ENCODE peak calls at places on chromosomes 7 and 10, in eight cellular contexts. Z is IMR-90, J is prostate gland, R is HepG2, W is breast epithelium, Y is sigmoid colon, S is tibial nerve, N is right lobe of liver. K is an unnamed sample.

GRCh38 chr7:2567663-2568238 is 9.0 kb downstream of the IQCE start:
- DNase-seq in Z (peak), J (no peak), R (peak), W (no peak), Y (no peak), S (no peak), N (no peak), K (peak)

GRCh38 chr10:8221481-8221880 is 167.0 kb downstream of the GATA3 start:
- DNase-seq in Z (no peak), J (no peak), R (no peak), W (no peak), Y (no peak), S (no peak), N (no peak), K (no peak)

GRCh38 chr7:39099146-39099545 is 121.4 kb downstream of the POU6F2 start:
- DNase-seq in Z (no peak), J (no peak), R (no peak), W (no peak), Y (no peak), S (no peak), N (no peak), K (no peak)

GRCh38 chr7:8389898-8390642 is 43.3 kb upstream of the NXPH1 start:
- DNase-seq in Z (no peak), J (no peak), R (no peak), W (no peak), Y (no peak), S (no peak), N (no peak), K (peak)

GRCh38 chr10:59362184-59362966 is at the start of gene FAM13C:
- DNase-seq in Z (peak), J (peak), R (peak), W (peak), Y (peak), S (no peak), N (peak), K (peak)

GRCh38 chr10:121926669-121927360 is 1.0 kb downstream of the ATE1 start:
- DNase-seq in Z (no peak), J (no peak), R (no peak), W (no peak), Y (no peak), S (no peak), N (no peak), K (no peak)

GRCh38 chr10:75244487-75245353 is 9.0 kb upstream of the COMTD1 start:
- DNase-seq in Z (no peak), J (peak), R (no peak), W (no peak), Y (peak), S (no peak), N (no peak), K (no peak)

GRCh38 chr10:36324831-36325230 is 682.7 kb upstream of the FZD8 start:
- DNase-seq in Z (no peak), J (no peak), R (no peak), W (no peak), Y (no peak), S (no peak), N (no peak), K (no peak)

GRCh38 chr10:26215923-26216576 is 524 bp upstream of the GAD2 start:
- DNase-seq in Z (no peak), J (no peak), R (no peak), W (no peak), Y (no peak), S (no peak), N (no peak), K (peak)

GRCh38 chr10:126458453-126458852 is 70.2 kb upstream of the ADAM12 start:
- DNase-seq in Z (peak), J (no peak), R (no peak), W (no peak), Y (no peak), S (no peak), N (peak), K (no peak)

GRCh38 chr7:31633894-31634494 is 53.0 kb upstream of the PPP1R17 start:
- DNase-seq in Z (peak), J (peak), R (peak), W (peak), Y (no peak), S (no peak), N (no peak), K (peak)

GRCh38 chr7:78734626-78735025 is 718.8 kb downstream of the MAGI2 start:
- DNase-seq in Z (no peak), J (no peak), R (no peak), W (no peak), Y (no peak), S (no peak), N (no peak), K (no peak)

GRCh38 chr7:116455009-116455408 is 44.5 kb upstream of the CAV2 start:
- DNase-seq in Z (peak), J (no peak), R (no peak), W (no peak), Y (no peak), S (no peak), N (no peak), K (no peak)

GRCh38 chr7:44120395-44120794 is 3.0 kb downstream of the POLD2 start:
- DNase-seq in Z (no peak), J (no peak), R (no peak), W (no peak), Y (no peak), S (no peak), N (no peak), K (no peak)

GRCh38 chr10:35783305-35783838 is 141.3 kb upstream of the FZD8 start:
- DNase-seq in Z (peak), J (no peak), R (no peak), W (no peak), Y (no peak), S (no peak), N (no peak), K (no peak)

GRCh38 chr7:38506004-38506403 is 125.2 kb downstream of the AMPH start:
- DNase-seq in Z (no peak), J (no peak), R (no peak), W (no peak), Y (no peak), S (no peak), N (no peak), K (no peak)

GRCh38 chr10:85612378-85612775 is 754.2 kb downstream of the GRID1 start:
- DNase-seq in Z (no peak), J (no peak), R (no peak), W (no peak), Y (no peak), S (no peak), N (no peak), K (no peak)

GRCh38 chr10:60414877-60415585 is 25.4 kb upstream of the ANK3 start:
- DNase-seq in Z (peak), J (no peak), R (no peak), W (no peak), Y (no peak), S (no peak), N (no peak), K (no peak)

GRCh38 chr10:116769368-116769767 is 27.0 kb upstream of the HSPA12A start:
- DNase-seq in Z (no peak), J (no peak), R (no peak), W (no peak), Y (peak), S (no peak), N (no peak), K (no peak)

GRCh38 chr7:44348300-44348699 is 22.9 kb upstream of the CAMK2B start:
- DNase-seq in Z (peak), J (no peak), R (peak), W (no peak), Y (no peak), S (no peak), N (no peak), K (no peak)

GRCh38 chr10:89278034-89278535 is 23.8 kb upstream of the IFIT2 start:
- DNase-seq in Z (peak), J (peak), R (peak), W (peak), Y (peak), S (no peak), N (no peak), K (peak)

GRCh38 chr7:20998309-20998708 is 211.6 kb upstream of the SP8 start:
- DNase-seq in Z (no peak), J (no peak), R (peak), W (no peak), Y (no peak), S (no peak), N (no peak), K (no peak)

GRCh38 chr7:96624954-96625353 is 84.7 kb downstream of the SEM1 start:
- DNase-seq in Z (no peak), J (no peak), R (no peak), W (no peak), Y (no peak), S (no peak), N (no peak), K (no peak)

GRCh38 chr7:149199234-149199990 is 4.1 kb downstream of the ZNF282 start:
- DNase-seq in Z (peak), J (no peak), R (no peak), W (no peak), Y (peak), S (no peak), N (no peak), K (no peak)

GRCh38 chr10:92404592-92404991 is 113.6 kb downstream of the MARCHF5 start:
- DNase-seq in Z (no peak), J (no peak), R (no peak), W (no peak), Y (no peak), S (no peak), N (no peak), K (no peak)

GRCh38 chr10:132882069-132882468 is 60.3 kb downstream of the CFAP46 start:
- DNase-seq in Z (no peak), J (no peak), R (no peak), W (no peak), Y (peak), S (no peak), N (peak), K (no peak)

GRCh38 chr7:50564630-50565558 is at the start of gene DDC:
- DNase-seq in Z (no peak), J (no peak), R (peak), W (no peak), Y (no peak), S (no peak), N (peak), K (no peak)

GRCh38 chr10:42970451-42971250 is 106.2 kb upstream of the RET start:
- DNase-seq in Z (no peak), J (no peak), R (no peak), W (peak), Y (peak), S (no peak), N (no peak), K (peak)

GRCh38 chr10:78730754-78731153 is 338.0 kb upstream of the ZMIZ1 start:
- DNase-seq in Z (no peak), J (no peak), R (no peak), W (no peak), Y (no peak), S (no peak), N (no peak), K (no peak)

GRCh38 chr10:23375366-23375765 is 30.8 kb upstream of the C10orf67 start:
- DNase-seq in Z (no peak), J (no peak), R (no peak), W (no peak), Y (no peak), S (no peak), N (no peak), K (no peak)

GRCh38 chr10:69508738-69509340 is 57.6 kb downstream of the TSPAN15 start:
- DNase-seq in Z (no peak), J (no peak), R (no peak), W (no peak), Y (no peak), S (no peak), N (no peak), K (no peak)

GRCh38 chr10:91380873-91381561 is 29.1 kb upstream of the HECTD2 start:
- DNase-seq in Z (no peak), J (peak), R (no peak), W (peak), Y (no peak), S (no peak), N (no peak), K (no peak)

DNA sequence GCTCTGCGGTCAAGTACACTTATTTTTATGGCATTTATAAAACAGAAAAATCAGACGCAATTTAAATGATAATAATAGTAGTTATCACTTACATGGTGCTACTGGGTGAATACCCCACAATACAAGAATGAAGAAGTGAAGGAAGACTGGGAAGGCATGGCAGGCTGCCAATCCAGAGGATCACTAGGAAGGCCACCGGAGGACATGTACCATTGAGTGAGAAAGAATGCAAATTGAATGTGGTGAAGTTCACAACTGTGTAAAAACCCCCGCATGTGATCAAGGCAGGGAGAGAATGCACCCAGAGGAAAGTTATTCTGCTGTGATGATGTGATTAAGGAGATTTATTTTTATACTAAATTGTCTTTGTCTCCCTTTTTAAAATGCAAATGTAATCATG is 59.8 kb downstream of the FRMPD2 start:
- DNase-seq in Z (no peak), J (no peak), R (no peak), W (no peak), Y (no peak), S (no peak), N (no peak), K (no peak)
- H3K27ac ChIP-seq in Z (no peak), J (no peak), R (no peak), W (no peak), Y (no peak), S (no peak), N (no peak), K (no peak)

GRCh38 chr10:55627526-55628170 is 733.4 kb downstream of the ZWINT start:
- DNase-seq in Z (no peak), J (no peak), R (no peak), W (no peak), Y (no peak), S (no peak), N (no peak), K (peak)

GRCh38 chr10:55630491-55631056 is 730.5 kb downstream of the ZWINT start:
- DNase-seq in Z (no peak), J (no peak), R (no peak), W (no peak), Y (no peak), S (no peak), N (no peak), K (peak)

GRCh38 chr10:55628260-55628701 is 732.8 kb downstream of the ZWINT start:
- DNase-seq in Z (no peak), J (no peak), R (no peak), W (no peak), Y (no peak), S (no peak), N (peak), K (peak)

GRCh38 chr10:55629792-55630490 is 731.1 kb downstream of the ZWINT start:
- DNase-seq in Z (peak), J (no peak), R (peak), W (no peak), Y (no peak), S (no peak), N (peak), K (peak)

DNA sequence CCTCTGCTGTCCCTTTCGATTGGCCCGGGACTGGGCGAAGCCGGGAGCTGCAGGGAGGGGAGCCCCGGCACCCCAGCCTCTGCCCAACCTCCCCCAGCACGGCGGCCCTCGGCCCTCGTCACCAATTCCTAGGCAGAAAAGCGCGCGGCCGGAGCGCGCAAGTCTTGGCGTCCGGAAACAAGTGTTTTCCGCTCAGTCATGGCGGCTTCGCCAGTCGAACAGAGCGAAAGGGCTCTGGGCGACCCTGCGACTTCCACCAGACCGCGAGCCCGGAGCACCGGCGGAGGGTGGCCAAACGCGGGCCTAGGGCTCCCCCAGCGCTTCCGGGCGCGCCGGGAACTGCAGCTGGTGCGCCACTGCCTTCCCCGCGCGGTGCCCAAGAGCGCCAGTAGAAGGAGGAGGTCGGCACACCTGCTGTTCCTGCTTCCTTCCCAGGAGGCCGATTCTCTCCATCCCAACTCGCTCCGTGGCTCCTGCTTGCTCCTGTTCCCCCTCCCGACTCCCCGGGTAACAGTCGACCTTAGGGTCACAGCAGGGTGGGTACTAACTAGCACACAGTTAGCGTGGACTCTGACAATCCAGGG is 729.9 kb downstream of the ZWINT start:
- DNase-seq in Z (no peak), J (no peak), R (no peak), W (no peak), Y (no peak), S (no peak), N (peak), K (peak)
- H3K4me3 ChIP-seq in Z (no peak), J (no peak), R (no peak), W (peak), Y (peak), S (peak), N (peak), K (peak)

GRCh38 chr10:37976091-37976879 is at the start of gene ZNF25:
- DNase-seq in Z (peak), J (peak), R (peak), W (peak), Y (peak), S (peak), N (peak), K (peak)
- TF ChIP-seq POLR2A in Z (peak), J (peak), R (peak), W (peak), Y (peak), S (peak), N (peak), K (peak)

DNA sequence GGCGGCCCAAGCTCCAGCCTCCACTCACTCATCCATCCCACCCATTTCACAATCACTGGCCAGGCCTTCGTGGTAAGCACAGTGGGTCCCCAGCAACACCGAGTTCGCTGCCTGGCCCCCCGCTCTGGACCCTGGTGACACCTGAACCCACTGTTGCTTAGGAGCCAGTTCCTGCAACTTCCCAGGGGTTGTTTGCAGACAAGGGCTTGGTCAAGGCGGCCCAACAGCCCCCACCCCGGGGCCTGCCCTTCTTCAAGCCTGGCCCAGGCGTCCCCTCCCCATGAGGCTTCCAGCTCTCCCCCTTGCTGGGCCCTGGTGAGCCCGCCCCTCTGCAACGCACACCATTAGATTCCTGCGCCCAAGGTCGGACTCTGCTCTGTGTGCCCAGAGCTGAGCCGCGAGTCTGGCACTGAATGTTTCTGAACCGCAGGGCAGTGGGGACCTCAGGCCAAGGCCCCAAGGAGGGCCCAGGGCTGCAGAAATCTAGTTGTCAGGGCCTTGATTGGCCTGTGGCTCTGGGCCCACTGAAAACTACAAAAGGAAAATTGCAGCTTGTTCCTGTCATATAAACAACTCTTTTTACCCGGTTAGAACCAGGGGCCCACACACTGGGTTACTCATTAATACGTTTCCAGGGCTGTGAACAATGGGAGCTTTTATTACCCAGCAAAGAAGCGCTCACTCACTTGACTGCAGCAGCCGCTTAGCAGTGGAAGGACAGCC is 2.1 kb upstream of the COX19 start:
- DNase-seq in Z (peak), J (peak), R (peak), W (peak), Y (no peak), S (no peak), N (no peak), K (peak)
- H3K27ac ChIP-seq in Z (no peak), J (peak), R (peak), W (peak), Y (peak), S (peak), N (peak), K (peak)

GRCh38 chr7:6376820-6377219 is 70.9 kb downstream of the DAGLB start:
- DNase-seq in Z (no peak), J (no peak), R (peak), W (no peak), Y (no peak), S (no peak), N (peak), K (no peak)
- H3K4me3 ChIP-seq in Z (no peak), J (no peak), R (peak), W (no peak), Y (peak), S (no peak), N (peak), K (no peak)

GRCh38 chr7:107777702-107778101 is 25.3 kb downstream of the SLC26A3 start:
- DNase-seq in Z (no peak), J (peak), R (no peak), W (no peak), Y (peak), S (no peak), N (no peak), K (no peak)
- TF ChIP-seq POLR2A in Z (no peak), J (no peak), R (no peak), W (no peak), Y (no peak), S (no peak), N (no peak), K (no peak)

DNA sequence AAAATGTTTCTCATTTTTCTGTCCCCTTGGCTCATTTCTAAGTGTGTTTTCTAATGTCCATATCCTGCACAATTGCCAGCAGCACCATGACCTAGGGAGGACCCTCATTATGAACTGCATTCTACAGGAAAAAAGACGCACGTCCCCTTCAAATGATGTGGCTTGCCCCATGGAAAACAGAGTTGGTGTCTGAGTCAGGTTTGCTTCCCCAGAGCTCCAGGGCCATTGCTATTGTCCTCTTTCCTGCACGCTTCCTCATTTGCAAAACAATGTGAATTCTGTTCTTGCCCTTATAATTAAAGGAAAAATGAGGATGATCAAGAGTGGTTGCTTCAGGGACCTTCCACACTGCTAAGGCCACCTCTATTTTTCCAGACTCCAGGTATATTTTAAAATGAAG is 14.7 kb upstream of the ASB4 start:
- DNase-seq in Z (no peak), J (no peak), R (no peak), W (no peak), Y (no peak), S (no peak), N (no peak), K (no peak)
- H3K27ac ChIP-seq in Z (no peak), J (no peak), R (peak), W (no peak), Y (no peak), S (no peak), N (no peak), K (no peak)

GRCh38 chr7:70596575-70596891 is 535.4 kb upstream of the GALNT17 start:
- DNase-seq in Z (no peak), J (no peak), R (no peak), W (no peak), Y (no peak), S (no peak), N (no peak), K (no peak)
- H3K4me3 ChIP-seq in Z (no peak), J (peak), R (no peak), W (peak), Y (peak), S (no peak), N (peak), K (no peak)